ENCODE peak calls at places on chromosomes 13 and 19, in four cellular contexts. Y, U, A and O are unnamed samples.

GRCh38 chr19:55206664-55207500 is 2.4 kb downstream of the PTPRH start:
- DNase-seq in A (no peak), Y (peak; percentile 87), U (peak; percentile 63), O (peak; percentile 79)

GRCh38 chr19:13538854-13539253 is 32.6 kb upstream of the CACNA1A start:
- DNase-seq in A (no peak), Y (no peak), U (no peak), O (no peak)

GRCh38 chr19:55578761-55579747 is 1.6 kb downstream of the ZNF579 start:
- DNase-seq in U (no peak), Y (no peak), A (no peak), O (no peak)

GRCh38 chr19:4908311-4908710 is 990 bp upstream of the UHRF1 start:
- DNase-seq in Y (no peak), U (no peak), A (no peak), O (no peak)

GRCh38 chr19:57615346-57615745 is 1.3 kb downstream of the ZNF134 start:
- DNase-seq in A (no peak), U (no peak), Y (no peak), O (no peak)

GRCh38 chr13:20403826-20404225 is 121.8 kb downstream of the CRYL1 start:
- DNase-seq in Y (no peak), A (no peak), U (no peak), O (no peak)

GRCh38 chr13:90171649-90172048 is 1175.8 kb upstream of the MIR17HG start:
- DNase-seq in A (no peak), U (no peak), Y (no peak), O (no peak)

GRCh38 chr13:28492527-28493367 is 2.2 kb downstream of the FLT1 start:
- DNase-seq in U (no peak), A (no peak), Y (peak; percentile 38), O (no peak)

GRCh38 chr13:91802957-91803356 is 404.5 kb downstream of the GPC5 start:
- DNase-seq in Y (no peak), A (no peak), U (no peak), O (no peak)

GRCh38 chr19:42693760-42694350 is 46.4 kb downstream of the PSG3 start:
- DNase-seq in A (no peak), Y (no peak), U (no peak), O (no peak)

GRCh38 chr13:79779761-79780160 is 298.8 kb downstream of the NDFIP2 start:
- DNase-seq in Y (no peak), A (no peak), U (peak; percentile 48), O (no peak)

GRCh38 chr13:26482451-26483197 is 74.9 kb upstream of the WASF3 start:
- DNase-seq in A (peak; percentile 34), Y (peak; percentile 68), U (no peak), O (no peak)

GRCh38 chr13:111177081-111177711 is 62.1 kb downstream of the ARHGEF7 start:
- DNase-seq in A (peak; percentile 39), Y (peak; percentile 19), U (peak; percentile 56), O (no peak)

GRCh38 chr19:10769533-10770491 is 51.9 kb downstream of the DNM2 start:
- DNase-seq in A (no peak), Y (peak; percentile 91), U (no peak), O (no peak)

GRCh38 chr19:41328157-41328817 is 18.3 kb downstream of the CCDC97 start:
- DNase-seq in A (no peak), Y (no peak), U (no peak), O (no peak)

GRCh38 chr19:36805364-36805763 is 32.8 kb upstream of the ZNF850 start:
- DNase-seq in Y (no peak), U (no peak), A (no peak), O (no peak)

GRCh38 chr19:48804496-48804895 is 6.3 kb downstream of the BCAT2 start:
- DNase-seq in Y (no peak), A (no peak), U (no peak), O (no peak)

GRCh38 chr13:27076411-27076810 is 95.2 kb downstream of the USP12 start:
- DNase-seq in A (no peak), Y (no peak), U (no peak), O (no peak)

GRCh38 chr13:109722068-109722467 is 64.3 kb downstream of the IRS2 start:
- DNase-seq in A (no peak), U (no peak), Y (no peak), O (no peak)

GRCh38 chr13:48838193-48839000 is 137.3 kb upstream of the FNDC3A start:
- DNase-seq in U (no peak), Y (no peak), A (no peak), O (no peak)

GRCh38 chr13:76717092-76717491 is 169.1 kb downstream of the KCTD12 start:
- DNase-seq in U (no peak), Y (no peak), A (no peak), O (no peak)

GRCh38 chr13:73754241-73754640 is 380.0 kb downstream of the KLF12 start:
- DNase-seq in A (no peak), U (no peak), Y (no peak), O (no peak)

GRCh38 chr19:40605201-40605971 is 4.2 kb downstream of the LTBP4 start:
- DNase-seq in U (peak; percentile 89), A (peak; percentile 75), Y (peak; percentile 72), O (peak; percentile 92)

GRCh38 chr13:59384154-59384553 is 779.6 kb downstream of the DIAPH3 start:
- DNase-seq in U (no peak), Y (no peak), A (no peak), O (no peak)

DNA sequence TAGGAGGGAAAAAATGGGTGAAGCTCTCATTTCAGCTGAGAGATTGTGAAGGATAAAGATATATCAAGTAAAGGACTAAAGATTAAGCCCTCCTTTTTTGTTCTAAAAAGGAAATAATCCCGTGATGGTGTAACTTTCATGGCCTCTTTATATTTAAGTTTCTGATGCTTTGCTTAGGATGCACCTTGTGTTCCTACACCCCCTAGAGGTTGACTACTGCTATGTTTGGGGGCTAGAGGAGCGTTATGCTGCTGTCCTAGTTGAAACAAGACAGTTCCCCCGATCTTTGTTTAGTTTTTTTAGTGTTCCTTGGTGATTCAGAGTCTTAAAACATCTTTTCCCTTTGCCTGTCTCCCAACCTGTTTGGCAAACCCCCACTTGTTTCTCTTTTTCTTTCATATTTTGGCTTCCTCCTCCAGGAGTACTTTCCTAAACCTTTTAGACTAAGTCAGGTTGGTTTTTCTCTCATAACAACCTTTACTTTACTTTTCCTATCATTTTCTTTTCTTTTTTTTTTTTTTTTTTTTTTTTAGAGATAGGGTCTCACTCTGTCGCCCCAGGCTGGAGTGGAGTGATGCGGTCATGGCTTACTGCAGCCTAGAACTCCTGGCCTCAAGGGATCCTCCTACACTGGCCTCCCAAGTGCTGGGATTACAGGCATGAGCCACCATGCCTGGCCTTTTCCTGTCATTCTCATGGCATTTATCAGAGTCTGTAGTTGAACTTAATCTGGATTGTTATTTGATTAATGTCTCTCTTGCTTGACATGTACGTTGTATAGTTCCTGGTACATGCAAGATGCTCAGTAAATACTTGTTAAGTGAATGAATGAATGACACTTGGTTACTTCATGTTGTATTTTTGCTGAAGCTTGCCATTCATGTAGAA is 2.8 kb downstream of the UBA2 start:
- DNase-seq in U (no peak), Y (peak; percentile 52), A (no peak), O (no peak)
- H3K27ac ChIP-seq in U (no peak overlapping the region), Y (no peak overlapping the region), A (no peak overlapping the region), O (no peak overlapping the region)

GRCh38 chr19:18191640-18192062 is 1.4 kb upstream of the MPV17L2 start:
- DNase-seq in Y (no peak), U (no peak), A (no peak), O (no peak)
- H3K4me3 ChIP-seq in Y (no peak overlapping the region), U (peak overlapping the region; percentile 62), A (peak overlapping the region; percentile 67), O (peak overlapping the region; percentile 73)

GRCh38 chr13:39250440-39250839 is 212.2 kb downstream of the NHLRC3 start:
- DNase-seq in U (no peak), A (no peak), Y (peak; percentile 8), O (no peak)
- H3K36me3 ChIP-seq in U (no peaks in the 10 kb centered on the region), A (no peaks in the 10 kb centered on the region), Y (no peaks in the 10 kb centered on the region), O (no peaks in the 10 kb centered on the region)

GRCh38 chr13:101139076-101139475 is 277.2 kb downstream of the NALCN start:
- DNase-seq in U (no peak), Y (no peak), A (no peak), O (no peak)
- H3K27ac ChIP-seq in U (no peak overlapping the region), Y (no peak overlapping the region), A (no peak overlapping the region), O (no peak overlapping the region)